ENCODE peak calls at places on chromosome 6, in five cellular contexts. C is DMS53, B is HCT116, S is hypothalamus, G is cardiac fibroblast. U is an unnamed sample.

GRCh38 chr6:111716325-111716724 is 110.6 kb upstream of the TRAF3IP2 start:
- DNase-seq in G (no peak), B (no peak), S (no peak), C (no peak), U (no peak)

GRCh38 chr6:89985744-89986493 is 91.7 kb downstream of the GJA10 start:
- DNase-seq in G (peak), S (peak), C (no peak), B (no peak), U (peak)

GRCh38 chr6:23106951-23107350 is 537.6 kb downstream of the HDGFL1 start:
- DNase-seq in S (no peak), G (peak), B (no peak), C (no peak), U (no peak)

GRCh38 chr6:123534264-123534663 is 102.5 kb downstream of the TRDN start:
- DNase-seq in G (no peak), C (no peak), B (no peak), S (no peak), U (no peak)

GRCh38 chr6:152240436-152240835 is 396.7 kb downstream of the SYNE1 start:
- DNase-seq in C (no peak), B (no peak), G (no peak), S (no peak), U (no peak)

GRCh38 chr6:74870403-74870802 is 335.4 kb downstream of the COL12A1 start:
- DNase-seq in S (no peak), G (no peak), C (peak), B (peak), U (no peak)

GRCh38 chr6:137827977-137828815 is 38.9 kb upstream of the TNFAIP3 start:
- DNase-seq in C (no peak), G (no peak), B (no peak), S (no peak), U (no peak)

GRCh38 chr6:142987490-142987889 is 42.5 kb upstream of the HIVEP2 start:
- DNase-seq in S (no peak), G (no peak), B (no peak), C (no peak), U (no peak)

GRCh38 chr6:33696538-33697518 is 14.7 kb downstream of the UQCC2 start:
- DNase-seq in S (no peak), B (no peak), G (peak), C (no peak), U (peak)